ENCODE peak calls at places on chromosomes 2 and 18, in eight cellular contexts. F, Z, D, J, G, P, O and C are unnamed samples.

GRCh38 chr2:195819276-195819675 is 162.2 kb downstream of the SLC39A10 start:
- DNase-seq in F (no peak), J (no peak), Z (no peak), O (no peak), G (no peak), P (no peak), D (no peak), C (no peak)

GRCh38 chr18:10247402-10248117 is 206.9 kb upstream of the APCDD1 start:
- DNase-seq in Z (no peak), D (no peak), F (no peak), P (peak), O (no peak), J (no peak), G (no peak), C (peak)

GRCh38 chr2:240464514-240465241 is 29.2 kb downstream of the GPC1 start:
- DNase-seq in Z (no peak), O (peak), P (peak), G (no peak), D (no peak), F (no peak), J (no peak), C (no peak)

GRCh38 chr2:149410701-149411484 is 80.5 kb downstream of the LYPD6 start:
- DNase-seq in D (no peak), O (no peak), Z (peak), F (peak), J (no peak), G (peak), P (no peak), C (peak)

GRCh38 chr2:217863874-217864273 is 138.9 kb downstream of the TNS1 start:
- DNase-seq in F (no peak), O (no peak), P (no peak), G (no peak), Z (no peak), J (no peak), D (no peak), C (no peak)

GRCh38 chr2:185796758-185797157 is 58.2 kb downstream of the FSIP2 start:
- DNase-seq in Z (no peak), F (no peak), D (no peak), P (no peak), O (no peak), G (no peak), J (no peak), C (no peak)

GRCh38 chr2:7670905-7671304 is 753.7 kb downstream of the RNF144A start:
- DNase-seq in P (no peak), J (no peak), O (no peak), F (no peak), G (no peak), D (no peak), Z (no peak), C (no peak)

GRCh38 chr2:203849010-203849409 is 18.6 kb upstream of the CTLA4 start:
- DNase-seq in D (no peak), O (no peak), Z (no peak), P (no peak), J (no peak), G (no peak), F (no peak), C (no peak)

GRCh38 chr18:47283476-47283875 is 32.0 kb upstream of the SKOR2 start:
- DNase-seq in P (no peak), J (no peak), O (no peak), D (no peak), G (peak), Z (peak), F (no peak), C (peak)

GRCh38 chr2:217033191-217033590 is 173.3 kb upstream of the TNP1 start:
- DNase-seq in O (no peak), P (no peak), G (no peak), F (no peak), D (no peak), J (no peak), Z (peak), C (no peak)

GRCh38 chr2:102256281-102256680 is 55.1 kb upstream of the IL1RL1 start:
- DNase-seq in Z (peak), J (no peak), G (peak), F (no peak), P (no peak), D (no peak), O (no peak), C (no peak)